ENCODE peak calls at places on chromosomes 7 and 10, in five cellular contexts. C is HCT116, K is fibroblast of lung, U is GM12878, Y is mammary epithelial cell. X is an unnamed sample.

GRCh38 chr10:132724436-132724835 is 61.5 kb downstream of the NKX6-2 start:
- DNase-seq in C (no peak), K (peak; percentile 77), U (no peak), Y (no peak), X (no peak)

GRCh38 chr10:1151071-1152033 is 95.2 kb downstream of the WDR37 start:
- DNase-seq in C (no peak), K (no peak), U (no peak), Y (peak; percentile 32), X (no peak)

GRCh38 chr10:1228463-1228975 is 172.3 kb downstream of the WDR37 start:
- DNase-seq in C (no peak), K (no peak), U (no peak), Y (no peak), X (no peak)

GRCh38 chr10:6678211-6678803 is 98.2 kb upstream of the PRKCQ start:
- DNase-seq in C (peak; percentile 47), K (peak; percentile 59), U (no peak), Y (peak; percentile 12), X (peak; percentile 35)

GRCh38 chr10:88934900-88935672 is 17.5 kb downstream of the ACTA2 start:
- DNase-seq in C (peak; percentile 77), K (peak; percentile 89), U (peak; percentile 69), Y (peak; percentile 82), X (peak; percentile 62)

GRCh38 chr7:84697506-84697905 is 489.4 kb downstream of the SEMA3D start:
- DNase-seq in C (no peak), K (peak; percentile 93), U (no peak), Y (peak; percentile 84), X (no peak)

GRCh38 chr7:48337012-48337621 is 165.9 kb downstream of the ABCA13 start:
- DNase-seq in C (no peak), K (peak; percentile 35), U (no peak), Y (peak; percentile 28), X (peak; percentile 18)

GRCh38 chr7:157429680-157430224 is 92.9 kb downstream of the DNAJB6 start:
- DNase-seq in C (no peak), K (no peak), U (no peak), Y (no peak), X (no peak)

GRCh38 chr10:29105516-29106215 is 183.2 kb upstream of the LYZL1 start:
- DNase-seq in C (no peak), K (peak; percentile 69), U (no peak), Y (peak; percentile 10), X (peak; percentile 51)

GRCh38 chr10:78814430-78814806 is 254.3 kb upstream of the ZMIZ1 start:
- DNase-seq in C (no peak), K (no peak), U (no peak), Y (no peak), X (no peak)

GRCh38 chr10:63169063-63169462 is 35.9 kb downstream of the NRBF2 start:
- DNase-seq in C (no peak), K (no peak), U (no peak), Y (no peak), X (no peak)

GRCh38 chr10:63166742-63167258 is 33.7 kb downstream of the NRBF2 start:
- DNase-seq in C (peak; percentile 64), K (peak; percentile 91), U (peak; percentile 33), Y (peak; percentile 59), X (peak; percentile 60)

GRCh38 chr10:63165249-63165648 is 32.1 kb downstream of the NRBF2 start:
- DNase-seq in C (no peak), K (no peak), U (no peak), Y (no peak), X (no peak)

GRCh38 chr10:63161592-63161991 is 28.5 kb downstream of the NRBF2 start:
- DNase-seq in C (no peak), K (no peak), U (no peak), Y (no peak), X (no peak)

DNA sequence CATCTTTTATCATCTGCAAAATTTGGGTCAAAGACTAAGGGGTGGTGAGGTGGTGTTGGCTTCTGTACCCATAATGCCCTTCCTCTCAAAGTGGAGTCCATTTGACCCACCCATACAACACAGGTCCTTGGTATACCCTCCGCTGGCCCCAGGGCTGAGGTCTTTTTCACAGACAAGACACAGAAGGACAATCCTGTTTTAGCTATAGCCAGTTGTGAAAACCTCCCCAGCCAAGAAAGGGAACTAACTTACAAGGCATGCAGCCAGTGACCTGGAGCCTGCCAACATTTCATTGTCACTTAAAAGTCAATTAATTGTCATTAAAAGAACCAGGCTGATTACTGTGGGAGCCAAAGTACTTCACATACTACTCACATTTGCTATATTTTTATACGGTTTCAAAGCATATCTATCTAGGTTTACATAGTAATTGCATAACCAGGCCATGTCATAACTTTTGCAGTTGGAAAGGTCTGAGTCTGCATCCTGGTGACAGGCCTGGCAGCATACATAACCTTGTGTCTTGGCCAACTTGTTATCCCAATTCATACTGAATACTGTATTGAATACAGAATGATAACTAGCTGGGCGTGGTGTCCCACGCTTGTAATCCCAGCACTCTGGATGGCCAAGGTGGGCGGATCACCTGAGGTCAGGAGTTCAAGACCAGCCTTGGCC is 31.1 kb downstream of the NRBF2 start:
- DNase-seq in C (no peak), K (peak; percentile 44), U (no peak), Y (no peak), X (no peak)
- TF ChIP-seq EZH2 in C (no peak), K (no peak), U (no peak), Y (no peak), X (no peak)

DNA sequence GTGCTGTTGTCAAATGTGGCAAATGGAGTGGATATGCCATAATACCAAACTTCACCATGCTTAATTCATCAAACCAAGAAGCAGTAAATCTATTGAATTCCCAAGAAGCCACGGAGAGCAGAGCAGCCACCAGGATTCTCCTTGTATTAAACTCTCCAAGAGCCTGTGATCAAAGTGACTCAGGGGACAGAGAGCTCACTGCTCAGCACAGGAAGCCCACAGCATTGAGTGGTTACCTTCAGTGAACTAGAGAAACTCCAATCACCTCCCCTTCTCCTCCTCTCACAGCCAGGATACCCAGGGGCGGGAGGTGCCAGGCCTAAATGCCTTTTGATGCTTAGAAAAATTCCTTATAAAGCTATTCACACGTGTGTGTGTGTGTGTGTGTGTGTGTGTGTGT is 262.4 kb upstream of the TMEM72 start:
- DNase-seq in C (no peak), K (no peak), U (no peak), Y (no peak), X (no peak)
- TF ChIP-seq EZH2 in C (no peak), K (no peak), U (no peak), Y (no peak), X (no peak)

GRCh38 chr10:130023454-130024230 is 59.6 kb upstream of the EBF3 start:
- DNase-seq in C (no peak), K (no peak), U (no peak), Y (no peak), X (no peak)
- TF ChIP-seq EZH2 in C (no peak), K (no peak), U (no peak), Y (no peak), X (no peak)

GRCh38 chr10:93060887-93061593 is 442 bp downstream of the CYP26C1 start:
- DNase-seq in C (no peak), K (no peak), U (no peak), Y (no peak), X (no peak)
- TF ChIP-seq EZH2 in C (no peak), K (peak; percentile 79), U (no peak), Y (no peak), X (no peak)

GRCh38 chr10:124450010-124450782 is at the start of gene NKX1-2:
- DNase-seq in C (peak; percentile 18), K (no peak), U (no peak), Y (peak; percentile 37), X (no peak)

GRCh38 chr10:124450783-124451057 is 885 bp upstream of the NKX1-2 start:
- DNase-seq in C (no peak), K (no peak), U (no peak), Y (no peak), X (no peak)

GRCh38 chr10:124448696-124449169 is 1.1 kb downstream of the NKX1-2 start:
- DNase-seq in C (no peak), K (no peak), U (no peak), Y (no peak), X (no peak)

GRCh38 chr10:124447741-124448466 is 1.9 kb downstream of the NKX1-2 start:
- DNase-seq in C (no peak), K (no peak), U (no peak), Y (no peak), X (no peak)

GRCh38 chr10:124449170-124450009 is 445 bp downstream of the NKX1-2 start:
- DNase-seq in C (no peak), K (no peak), U (no peak), Y (peak; percentile 62), X (peak; percentile 54)
- TF ChIP-seq EZH2 in C (no peak), K (peak; percentile 93), U (no peak), Y (no peak), X (no peak)

GRCh38 chr7:73769481-73770001 is 529 bp downstream of the CLDN3 start:
- DNase-seq in C (no peak), K (no peak), U (no peak), Y (no peak), X (no peak)
- TF ChIP-seq EZH2 in C (no peak), K (peak; percentile 91), U (no peak), Y (peak; percentile 58), X (no peak)

GRCh38 chr7:143514487-143514886 is 36.8 kb downstream of the TAS2R41 start:
- DNase-seq in C (no peak), K (no peak), U (no peak), Y (no peak), X (no peak)
- TF ChIP-seq EZH2 in C (no peak), K (no peak), U (no peak), Y (no peak), X (no peak)